ENCODE peak calls at places on chromosomes 12 and 14, in eight cellular contexts. J is SW480, F is HEK293T, X is cardiac muscle cell, N is NCI-H460, D is HTR-8/SVneo, C is AG08395, G is HFFc6. M is an unnamed sample.

GRCh38 chr14:39265032-39265431 is 31.3 kb downstream of the MIA2 start:
- DNase-seq in J (peak), F (no peak), X (peak), N (peak), D (no peak), C (no peak), G (no peak), M (no peak)

GRCh38 chr12:113259499-113259953 is 38.3 kb downstream of the TPCN1 start:
- DNase-seq in J (peak), F (no peak), X (peak), N (no peak), D (no peak), C (peak), G (peak), M (peak)

GRCh38 chr14:104976198-104977007 is 1.8 kb downstream of the AHNAK2 start:
- DNase-seq in J (peak), F (peak), X (peak), N (peak), D (peak), C (peak), G (peak), M (peak)

GRCh38 chr12:53530920-53531319 is 23.6 kb upstream of the NPFF start:
- DNase-seq in J (no peak), F (no peak), X (no peak), N (no peak), D (no peak), C (peak), G (peak), M (no peak)

GRCh38 chr14:75563931-75564330 is 14.5 kb upstream of the FLVCR2 start:
- DNase-seq in J (no peak), F (no peak), X (no peak), N (no peak), D (no peak), C (no peak), G (no peak), M (no peak)

GRCh38 chr14:23640524-23641141 is 4.5 kb downstream of the DHRS2 start:
- DNase-seq in J (no peak), F (peak), X (peak), N (no peak), D (peak), C (peak), G (peak), M (peak)

GRCh38 chr14:59325906-59326305 is 137.4 kb downstream of the DAAM1 start:
- DNase-seq in J (no peak), F (no peak), X (no peak), N (no peak), D (no peak), C (peak), G (no peak), M (no peak)

GRCh38 chr14:59265808-59266207 is 77.3 kb downstream of the DAAM1 start:
- DNase-seq in J (peak), F (no peak), X (no peak), N (no peak), D (no peak), C (no peak), G (no peak), M (no peak)

GRCh38 chr12:85043829-85044228 is 7.7 kb downstream of the LRRIQ1 start:
- DNase-seq in J (no peak), F (no peak), X (no peak), N (no peak), D (no peak), C (no peak), G (no peak), M (no peak)

GRCh38 chr14:105421723-105422615 is 2.3 kb downstream of the MTA1 start:
- DNase-seq in J (no peak), F (no peak), X (no peak), N (no peak), D (no peak), C (no peak), G (no peak), M (no peak)

GRCh38 chr12:92739099-92739498 is 36.3 kb downstream of the PLEKHG7 start:
- DNase-seq in J (no peak), F (no peak), X (peak), N (no peak), D (no peak), C (no peak), G (no peak), M (no peak)

GRCh38 chr12:12210983-12211382 is 55.9 kb downstream of the LRP6 start:
- DNase-seq in J (no peak), F (no peak), X (no peak), N (no peak), D (no peak), C (no peak), G (no peak), M (no peak)

GRCh38 chr12:74647241-74647640 is 109.6 kb downstream of the ATXN7L3B start:
- DNase-seq in J (no peak), F (no peak), X (no peak), N (no peak), D (no peak), C (no peak), G (no peak), M (no peak)

GRCh38 chr12:45730842-45731336 is 1.4 kb downstream of the ARID2 start:
- DNase-seq in J (peak), F (peak), X (peak), N (no peak), D (no peak), C (peak), G (no peak), M (no peak)

GRCh38 chr12:120368789-120369475 is at the start of gene MSI1:
- DNase-seq in J (no peak), F (peak), X (no peak), N (no peak), D (no peak), C (no peak), G (no peak), M (peak)

GRCh38 chr14:96156804-96157760 is 47.6 kb upstream of the BDKRB2 start:
- DNase-seq in J (no peak), F (no peak), X (no peak), N (no peak), D (no peak), C (no peak), G (no peak), M (peak)

GRCh38 chr12:98745578-98746391 is 100.7 kb downstream of the APAF1 start:
- DNase-seq in J (no peak), F (no peak), X (peak), N (no peak), D (no peak), C (peak), G (no peak), M (peak)

GRCh38 chr14:54782803-54783659 is 119.6 kb downstream of the GCH1 start:
- DNase-seq in J (no peak), F (no peak), X (no peak), N (no peak), D (no peak), C (no peak), G (no peak), M (peak)

GRCh38 chr12:52603314-52603713 is 2.1 kb upstream of the KRT72 start:
- DNase-seq in J (peak), F (no peak), X (no peak), N (no peak), D (no peak), C (no peak), G (no peak), M (peak)

GRCh38 chr14:104787736-104788532 is 7.6 kb downstream of the AKT1 start:
- DNase-seq in J (no peak), F (no peak), X (no peak), N (no peak), D (no peak), C (no peak), G (no peak), M (no peak)